ENCODE peak calls at places on chromosomes 13 and 19, in six cellular contexts. E is cardiac muscle cell, J is RKO, Z is germinal center, S is Daoy, G is activated T-cell treated with anti-CD3 and anti-CD28 coated beads for 1 hour. T is an unnamed sample.

GRCh38 chr13:39770514-39770913 is 115.1 kb downstream of the COG6 start:
- DNase-seq in Z (no peak), S (no peak), G (no peak), J (no peak), E (no peak), T (no peak)

GRCh38 chr13:28489536-28489935 is 5.4 kb downstream of the FLT1 start:
- DNase-seq in Z (no peak), E (no peak), G (no peak), S (peak), J (no peak), T (no peak)

GRCh38 chr13:50168803-50169202 is 153.6 kb downstream of the KCNRG start:
- DNase-seq in S (no peak), Z (no peak), J (no peak), E (no peak), G (no peak), T (no peak)

GRCh38 chr19:36514012-36514612 is 14.0 kb downstream of the ZNF260 start:
- DNase-seq in Z (no peak), G (no peak), J (no peak), E (no peak), S (no peak), T (no peak)

GRCh38 chr19:42850981-42851717 is 28.4 kb downstream of the PSG1 start:
- DNase-seq in J (peak), E (no peak), S (peak), Z (no peak), G (no peak), T (peak)

GRCh38 chr13:69589531-69589930 is 518.1 kb upstream of the ATXN8OS start:
- DNase-seq in J (no peak), E (no peak), Z (no peak), S (no peak), G (no peak), T (no peak)

GRCh38 chr13:30711375-30711774 is 24.0 kb upstream of the ALOX5AP start:
- DNase-seq in S (no peak), G (no peak), E (no peak), J (no peak), Z (no peak), T (peak)

GRCh38 chr19:12163841-12164240 is 945 bp downstream of the ZNF136 start:
- DNase-seq in E (no peak), Z (no peak), S (no peak), J (peak), G (no peak), T (peak)

GRCh38 chr19:2198317-2198716 is 34.6 kb downstream of the DOT1L start:
- DNase-seq in E (no peak), Z (no peak), S (no peak), G (no peak), J (no peak), T (no peak)

GRCh38 chr13:48571121-48571901 is 38.4 kb upstream of the RCBTB2 start:
- DNase-seq in J (no peak), E (peak), G (no peak), Z (no peak), S (peak), T (peak)

T was measured in fibroblast of the aortic adventitia.